ENCODE peak calls at places on chromosomes 11 and 22, in ten cellular contexts. One of them, this sample, is unnamed.

GRCh38 chr22:19226428-19226827 is 47.9 kb upstream of the SLC25A1 start:
- DNase-seq in astrocyte: no peak
- DNase-seq in neural progenitor cell: no peak
- DNase-seq in MM.1S: no peak
- DNase-seq in HCT116: no peak
- DNase-seq in PC-3: no peak
- DNase-seq in GM23338: no peak
- DNase-seq in hepatocyte: no peak
- DNase-seq in IMR-90: no peak
- DNase-seq in mammary epithelial cell: no peak
- DNase-seq in this sample: no peak

GRCh38 chr11:102293873-102294601 is 23.2 kb upstream of the BIRC3 start:
- DNase-seq in astrocyte: no peak
- DNase-seq in neural progenitor cell: peak; percentile 41
- DNase-seq in MM.1S: peak; percentile 83
- DNase-seq in HCT116: peak; percentile 62
- DNase-seq in PC-3: peak; percentile 80
- DNase-seq in GM23338: peak; percentile 65
- DNase-seq in hepatocyte: peak; percentile 63
- DNase-seq in IMR-90: peak; percentile 66
- DNase-seq in mammary epithelial cell: peak; percentile 50
- DNase-seq in this sample: peak; percentile 64

GRCh38 chr11:58631378-58631777 is 8.9 kb downstream of the CNTF start:
- DNase-seq in astrocyte: no peak
- DNase-seq in neural progenitor cell: no peak
- DNase-seq in MM.1S: no peak
- DNase-seq in HCT116: no peak
- DNase-seq in PC-3: no peak
- DNase-seq in GM23338: no peak
- DNase-seq in hepatocyte: no peak
- DNase-seq in IMR-90: no peak
- DNase-seq in mammary epithelial cell: no peak
- DNase-seq in this sample: no peak

GRCh38 chr11:3375552-3375951 is 3.4 kb downstream of the ZNF195 start:
- DNase-seq in astrocyte: peak; percentile 31
- DNase-seq in neural progenitor cell: no peak
- DNase-seq in MM.1S: no peak
- DNase-seq in HCT116: no peak
- DNase-seq in PC-3: no peak
- DNase-seq in GM23338: no peak
- DNase-seq in hepatocyte: no peak
- DNase-seq in IMR-90: no peak
- DNase-seq in mammary epithelial cell: peak; percentile 32
- DNase-seq in this sample: no peak

GRCh38 chr11:129593098-129593497 is 217.4 kb downstream of the BARX2 start:
- DNase-seq in astrocyte: no peak
- DNase-seq in neural progenitor cell: peak; percentile 11
- DNase-seq in MM.1S: no peak
- DNase-seq in HCT116: no peak
- DNase-seq in PC-3: peak; percentile 39
- DNase-seq in GM23338: peak; percentile 38
- DNase-seq in hepatocyte: no peak
- DNase-seq in IMR-90: no peak
- DNase-seq in mammary epithelial cell: peak; percentile 33
- DNase-seq in this sample: peak; percentile 69

GRCh38 chr11:43327987-43328386 is 16.2 kb downstream of the API5 start:
- DNase-seq in astrocyte: peak; percentile 90
- DNase-seq in neural progenitor cell: no peak
- DNase-seq in MM.1S: no peak
- DNase-seq in HCT116: no peak
- DNase-seq in PC-3: peak; percentile 94
- DNase-seq in GM23338: no peak
- DNase-seq in hepatocyte: peak; percentile 44
- DNase-seq in IMR-90: peak; percentile 99
- DNase-seq in mammary epithelial cell: peak; percentile 79
- DNase-seq in this sample: peak; percentile 71

GRCh38 chr11:125923012-125923579 is 18.8 kb downstream of the DDX25 start:
- DNase-seq in astrocyte: peak; percentile 33
- DNase-seq in neural progenitor cell: peak; percentile 85
- DNase-seq in MM.1S: peak; percentile 88
- DNase-seq in HCT116: peak; percentile 77
- DNase-seq in PC-3: peak; percentile 94
- DNase-seq in GM23338: peak; percentile 92
- DNase-seq in hepatocyte: peak; percentile 86
- DNase-seq in IMR-90: peak; percentile 68
- DNase-seq in mammary epithelial cell: peak; percentile 50
- DNase-seq in this sample: peak; percentile 61

GRCh38 chr22:44085743-44086741 is 61.9 kb downstream of the PARVB start:
- DNase-seq in astrocyte: peak; percentile 60
- DNase-seq in neural progenitor cell: peak; percentile 66
- DNase-seq in MM.1S: peak; percentile 34
- DNase-seq in HCT116: peak; percentile 52
- DNase-seq in PC-3: peak; percentile 90
- DNase-seq in GM23338: peak; percentile 77
- DNase-seq in hepatocyte: peak; percentile 65
- DNase-seq in IMR-90: peak; percentile 53
- DNase-seq in mammary epithelial cell: peak; percentile 69
- DNase-seq in this sample: peak; percentile 55

GRCh38 chr22:19844423-19845368 is 10.0 kb downstream of the GNB1L start:
- DNase-seq in astrocyte: peak; percentile 31
- DNase-seq in neural progenitor cell: no peak
- DNase-seq in MM.1S: no peak
- DNase-seq in HCT116: no peak
- DNase-seq in PC-3: peak; percentile 15
- DNase-seq in GM23338: no peak
- DNase-seq in hepatocyte: no peak
- DNase-seq in IMR-90: peak; percentile 40
- DNase-seq in mammary epithelial cell: no peak
- DNase-seq in this sample: no peak

GRCh38 chr11:128488471-128488870 is 98.9 kb downstream of the ETS1 start:
- DNase-seq in astrocyte: peak; percentile 97
- DNase-seq in neural progenitor cell: no peak
- DNase-seq in MM.1S: no peak
- DNase-seq in HCT116: no peak
- DNase-seq in PC-3: peak; percentile 38
- DNase-seq in GM23338: no peak
- DNase-seq in hepatocyte: no peak
- DNase-seq in IMR-90: peak; percentile 98
- DNase-seq in mammary epithelial cell: peak; percentile 70
- DNase-seq in this sample: no peak

GRCh38 chr22:17954860-17955587 is 69.3 kb downstream of the MICAL3 start:
- DNase-seq in astrocyte: no peak
- DNase-seq in neural progenitor cell: no peak
- DNase-seq in MM.1S: no peak
- DNase-seq in HCT116: no peak
- DNase-seq in PC-3: no peak
- DNase-seq in GM23338: no peak
- DNase-seq in hepatocyte: no peak
- DNase-seq in IMR-90: no peak
- DNase-seq in mammary epithelial cell: no peak
- DNase-seq in this sample: no peak

GRCh38 chr11:58061813-58062212 is 31.1 kb downstream of the OR6Q1 start:
- DNase-seq in astrocyte: peak; percentile 96
- DNase-seq in neural progenitor cell: no peak
- DNase-seq in MM.1S: no peak
- DNase-seq in HCT116: no peak
- DNase-seq in PC-3: peak; percentile 76
- DNase-seq in GM23338: no peak
- DNase-seq in hepatocyte: no peak
- DNase-seq in IMR-90: peak; percentile 95
- DNase-seq in mammary epithelial cell: peak; percentile 98
- DNase-seq in this sample: no peak

GRCh38 chr11:46332568-46333128 is 14.6 kb upstream of the DGKZ start:
- DNase-seq in astrocyte: no peak
- DNase-seq in neural progenitor cell: peak; percentile 79
- DNase-seq in MM.1S: no peak
- DNase-seq in HCT116: no peak
- DNase-seq in PC-3: no peak
- DNase-seq in GM23338: peak; percentile 77
- DNase-seq in hepatocyte: no peak
- DNase-seq in IMR-90: no peak
- DNase-seq in mammary epithelial cell: no peak
- DNase-seq in this sample: no peak

GRCh38 chr11:130892847-130893246 is 23.4 kb downstream of the SNX19 start:
- DNase-seq in astrocyte: no peak
- DNase-seq in neural progenitor cell: peak; percentile 88
- DNase-seq in MM.1S: no peak
- DNase-seq in HCT116: no peak
- DNase-seq in PC-3: no peak
- DNase-seq in GM23338: peak; percentile 51
- DNase-seq in hepatocyte: no peak
- DNase-seq in IMR-90: no peak
- DNase-seq in mammary epithelial cell: no peak
- DNase-seq in this sample: no peak

GRCh38 chr11:33835143-33835878 is 56.6 kb downstream of the LMO2 start:
- DNase-seq in astrocyte: peak; percentile 74
- DNase-seq in neural progenitor cell: no peak
- DNase-seq in MM.1S: peak; percentile 52
- DNase-seq in HCT116: peak; percentile 48
- DNase-seq in PC-3: peak; percentile 63
- DNase-seq in GM23338: no peak
- DNase-seq in hepatocyte: peak; percentile 73
- DNase-seq in IMR-90: peak; percentile 76
- DNase-seq in mammary epithelial cell: peak; percentile 76
- DNase-seq in this sample: peak; percentile 18

GRCh38 chr11:60785136-60785535 is at the start of gene MS4A10:
- DNase-seq in astrocyte: no peak
- DNase-seq in neural progenitor cell: no peak
- DNase-seq in MM.1S: no peak
- DNase-seq in HCT116: no peak
- DNase-seq in PC-3: no peak
- DNase-seq in GM23338: no peak
- DNase-seq in hepatocyte: peak; percentile 26
- DNase-seq in IMR-90: no peak
- DNase-seq in mammary epithelial cell: no peak
- DNase-seq in this sample: no peak
- H3K4me2 ChIP-seq in astrocyte: peak within 1 kb of the TSS; percentile 71
- H3K4me2 ChIP-seq in neural progenitor cell: no peak within 1 kb of the TSS
- H3K4me2 ChIP-seq in MM.1S: no peak within 1 kb of the TSS
- H3K4me2 ChIP-seq in HCT116: no peak within 1 kb of the TSS
- H3K4me2 ChIP-seq in PC-3: no peak within 1 kb of the TSS
- H3K4me2 ChIP-seq in GM23338: no peak within 1 kb of the TSS
- H3K4me2 ChIP-seq in hepatocyte: no peak within 1 kb of the TSS
- H3K4me2 ChIP-seq in IMR-90: no peak within 1 kb of the TSS
- H3K4me2 ChIP-seq in mammary epithelial cell: no peak within 1 kb of the TSS
- H3K4me2 ChIP-seq in this sample: no peak within 1 kb of the TSS

GRCh38 chr11:69818243-69819108 is 740 bp downstream of the FGF3 start:
- DNase-seq in astrocyte: no peak
- DNase-seq in neural progenitor cell: peak; percentile 68
- DNase-seq in MM.1S: no peak
- DNase-seq in HCT116: no peak
- DNase-seq in PC-3: no peak
- DNase-seq in GM23338: peak; percentile 48
- DNase-seq in hepatocyte: no peak
- DNase-seq in IMR-90: no peak
- DNase-seq in mammary epithelial cell: no peak
- DNase-seq in this sample: no peak

GRCh38 chr11:69820441-69820840 is 1.2 kb upstream of the FGF3 start:
- DNase-seq in astrocyte: no peak
- DNase-seq in neural progenitor cell: no peak
- DNase-seq in MM.1S: no peak
- DNase-seq in HCT116: no peak
- DNase-seq in PC-3: no peak
- DNase-seq in GM23338: no peak
- DNase-seq in hepatocyte: no peak
- DNase-seq in IMR-90: no peak
- DNase-seq in mammary epithelial cell: no peak
- DNase-seq in this sample: no peak

GRCh38 chr11:69819541-69820070 is 390 bp upstream of the FGF3 start:
- DNase-seq in astrocyte: no peak
- DNase-seq in neural progenitor cell: peak; percentile 55
- DNase-seq in MM.1S: no peak
- DNase-seq in HCT116: no peak
- DNase-seq in PC-3: no peak
- DNase-seq in GM23338: peak; percentile 56
- DNase-seq in hepatocyte: no peak
- DNase-seq in IMR-90: no peak
- DNase-seq in mammary epithelial cell: no peak
- DNase-seq in this sample: no peak

GRCh38 chr11:69817265-69818236 is 1.7 kb downstream of the FGF3 start:
- DNase-seq in astrocyte: no peak
- DNase-seq in neural progenitor cell: peak; percentile 77
- DNase-seq in MM.1S: no peak
- DNase-seq in HCT116: no peak
- DNase-seq in PC-3: peak; percentile 26
- DNase-seq in GM23338: peak; percentile 56
- DNase-seq in hepatocyte: no peak
- DNase-seq in IMR-90: no peak
- DNase-seq in mammary epithelial cell: peak; percentile 17
- DNase-seq in this sample: peak; percentile 38

GRCh38 chr11:69819109-69819490 is at the start of gene FGF3:
- DNase-seq in astrocyte: no peak
- DNase-seq in neural progenitor cell: no peak
- DNase-seq in MM.1S: no peak
- DNase-seq in HCT116: no peak
- DNase-seq in PC-3: no peak
- DNase-seq in GM23338: peak; percentile 38
- DNase-seq in hepatocyte: no peak
- DNase-seq in IMR-90: no peak
- DNase-seq in mammary epithelial cell: no peak
- DNase-seq in this sample: no peak
- H3K4me2 ChIP-seq in astrocyte: no peak within 1 kb of the TSS
- H3K4me2 ChIP-seq in neural progenitor cell: peak within 1 kb of the TSS; percentile 87
- H3K4me2 ChIP-seq in MM.1S: no peak within 1 kb of the TSS
- H3K4me2 ChIP-seq in HCT116: peak within 1 kb of the TSS; percentile 95
- H3K4me2 ChIP-seq in PC-3: peak within 1 kb of the TSS; percentile 94
- H3K4me2 ChIP-seq in GM23338: peak within 1 kb of the TSS; percentile 82
- H3K4me2 ChIP-seq in hepatocyte: peak within 1 kb of the TSS; percentile 72
- H3K4me2 ChIP-seq in IMR-90: no peak within 1 kb of the TSS
- H3K4me2 ChIP-seq in mammary epithelial cell: peak within 1 kb of the TSS; percentile 79
- H3K4me2 ChIP-seq in this sample: peak within 1 kb of the TSS; percentile 99

DNA sequence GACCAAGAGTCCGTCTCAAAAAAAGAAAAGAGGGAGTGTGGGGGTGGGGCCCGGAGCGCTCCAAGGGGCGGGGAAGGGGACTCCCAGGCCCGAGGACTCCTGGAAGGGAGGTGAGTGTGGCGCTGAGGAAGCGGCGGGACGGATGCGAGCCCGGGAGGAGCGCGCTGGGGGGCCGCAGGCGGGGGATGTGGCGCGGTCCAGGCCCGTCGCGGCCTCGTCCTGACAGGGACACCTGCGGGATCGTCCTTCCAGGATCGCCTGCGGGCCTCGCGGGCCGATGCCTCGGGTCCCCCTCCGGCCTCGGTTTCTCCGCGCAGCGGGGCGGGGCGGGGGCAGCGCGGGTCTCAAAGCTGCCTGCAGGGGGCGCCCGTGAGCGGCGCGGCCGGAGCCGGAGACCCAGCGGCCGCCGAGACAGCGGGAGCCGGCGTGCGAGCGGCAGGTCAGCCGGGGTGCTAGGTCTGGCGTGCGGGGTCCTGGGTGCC is 3.8 kb upstream of the ADORA2A start:
- DNase-seq in astrocyte: no peak
- DNase-seq in neural progenitor cell: peak; percentile 81
- DNase-seq in MM.1S: peak; percentile 55
- DNase-seq in HCT116: no peak
- DNase-seq in PC-3: peak; percentile 34
- DNase-seq in GM23338: peak; percentile 70
- DNase-seq in hepatocyte: peak; percentile 73
- DNase-seq in IMR-90: no peak
- DNase-seq in mammary epithelial cell: no peak
- DNase-seq in this sample: no peak
- H3K4me2 ChIP-seq in astrocyte: peak overlapping the region; percentile 83
- H3K4me2 ChIP-seq in neural progenitor cell: peak overlapping the region; percentile 95
- H3K4me2 ChIP-seq in MM.1S: peak overlapping the region; percentile 93
- H3K4me2 ChIP-seq in HCT116: peak overlapping the region; percentile 72
- H3K4me2 ChIP-seq in PC-3: peak overlapping the region; percentile 81
- H3K4me2 ChIP-seq in GM23338: peak overlapping the region; percentile 92
- H3K4me2 ChIP-seq in hepatocyte: peak overlapping the region; percentile 99
- H3K4me2 ChIP-seq in IMR-90: peak overlapping the region; percentile 96
- H3K4me2 ChIP-seq in mammary epithelial cell: peak overlapping the region; percentile 97
- H3K4me2 ChIP-seq in this sample: peak overlapping the region; percentile 93

GRCh38 chr11:62905286-62905685 is 15.9 kb downstream of the CHRM1 start:
- DNase-seq in astrocyte: no peak
- DNase-seq in neural progenitor cell: no peak
- DNase-seq in MM.1S: no peak
- DNase-seq in HCT116: no peak
- DNase-seq in PC-3: no peak
- DNase-seq in GM23338: no peak
- DNase-seq in hepatocyte: no peak
- DNase-seq in IMR-90: no peak
- DNase-seq in mammary epithelial cell: no peak
- DNase-seq in this sample: no peak
- H3K4me2 ChIP-seq in astrocyte: no peak overlapping the region
- H3K4me2 ChIP-seq in neural progenitor cell: no peak overlapping the region
- H3K4me2 ChIP-seq in MM.1S: peak overlapping the region; percentile 62
- H3K4me2 ChIP-seq in HCT116: peak overlapping the region; percentile 8
- H3K4me2 ChIP-seq in PC-3: peak overlapping the region; percentile 51
- H3K4me2 ChIP-seq in GM23338: no peak overlapping the region
- H3K4me2 ChIP-seq in hepatocyte: no peak overlapping the region
- H3K4me2 ChIP-seq in IMR-90: no peak overlapping the region
- H3K4me2 ChIP-seq in mammary epithelial cell: peak overlapping the region; percentile 43
- H3K4me2 ChIP-seq in this sample: peak overlapping the region; percentile 27

This sample was measured in PC-9.